ENCODE peak calls at places on chromosome 6, in seven cellular contexts. A, D, J, C, K, P and F are unnamed samples.

GRCh38 chr6:167569879-167570278 is 245.0 kb downstream of the TTLL2 start:
- DNase-seq in C (no peak), P (no peak), D (no peak), A (peak), K (no peak), J (no peak), F (no peak)

GRCh38 chr6:157380458-157380778 is 572 bp upstream of the ZDHHC14 start:
- DNase-seq in A (peak), C (no peak), D (no peak), J (no peak), P (no peak), K (no peak), F (no peak)

GRCh38 chr6:22774129-22774528 is 204.8 kb downstream of the HDGFL1 start:
- DNase-seq in K (no peak), J (no peak), P (no peak), A (no peak), C (no peak), D (no peak), F (no peak)

GRCh38 chr6:123953920-123954319 is 150.3 kb downstream of the NKAIN2 start:
- DNase-seq in P (peak), J (no peak), C (no peak), D (peak), K (no peak), A (no peak), F (no peak)

GRCh38 chr6:151118453-151119123 is 121.2 kb upstream of the AKAP12 start:
- DNase-seq in K (no peak), A (no peak), C (no peak), P (no peak), J (no peak), D (no peak), F (no peak)

GRCh38 chr6:42383421-42384208 is 68.1 kb downstream of the TRERF1 start:
- DNase-seq in A (no peak), D (no peak), P (no peak), K (no peak), J (no peak), C (no peak), F (no peak)

GRCh38 chr6:77630019-77630418 is 22.8 kb upstream of the MEI4 start:
- DNase-seq in D (no peak), J (no peak), K (no peak), A (no peak), P (no peak), C (no peak), F (no peak)

GRCh38 chr6:124434416-124434815 is 527.8 kb upstream of the RNF217 start:
- DNase-seq in D (no peak), A (no peak), C (no peak), P (no peak), K (no peak), J (no peak), F (no peak)

GRCh38 chr6:39688494-39688893 is 36.7 kb downstream of the KIF6 start:
- DNase-seq in A (no peak), C (no peak), P (peak), D (no peak), J (no peak), K (no peak), F (no peak)

GRCh38 chr6:158481612-158482473 is 78.0 kb upstream of the TMEM181 start:
- DNase-seq in A (no peak), D (no peak), P (peak), K (no peak), J (no peak), C (no peak), F (no peak)

GRCh38 chr6:36028887-36029324 is 1.3 kb downstream of the MAPK14 start:
- DNase-seq in J (peak), K (peak), D (peak), C (peak), A (peak), P (peak), F (peak)

GRCh38 chr6:30565772-30566171 is 5.5 kb upstream of the ABCF1 start:
- DNase-seq in D (no peak), K (no peak), J (no peak), A (no peak), P (no peak), C (no peak), F (no peak)

GRCh38 chr6:153024401-153025017 is 22.0 kb upstream of the MTRF1L start:
- DNase-seq in D (no peak), K (no peak), J (peak), C (no peak), A (peak), P (peak), F (peak)

GRCh38 chr6:161233986-161234620 is 39.8 kb downstream of the AGPAT4 start:
- DNase-seq in C (peak), D (peak), J (peak), K (peak), P (peak), A (peak), F (peak)

GRCh38 chr6:624979-625378 is 31.9 kb downstream of the HUS1B start:
- DNase-seq in C (no peak), K (no peak), D (no peak), A (no peak), P (no peak), J (no peak), F (no peak)

GRCh38 chr6:34339432-34339831 is 53.0 kb downstream of the NUDT3 start:
- DNase-seq in P (no peak), J (no peak), C (no peak), A (no peak), D (no peak), K (no peak), F (no peak)

GRCh38 chr6:21348462-21349195 is 244.9 kb upstream of the SOX4 start:
- DNase-seq in C (peak), A (no peak), K (peak), J (peak), P (peak), D (no peak), F (no peak)

GRCh38 chr6:130900913-130901312 is 73.7 kb downstream of the SMLR1 start:
- DNase-seq in J (peak), D (peak), K (peak), A (no peak), C (peak), P (peak), F (no peak)

GRCh38 chr6:139909992-139910391 is 535.5 kb upstream of the CITED2 start:
- DNase-seq in A (no peak), K (no peak), C (no peak), D (no peak), P (no peak), J (no peak), F (no peak)

GRCh38 chr6:144408151-144408550 is 123.0 kb downstream of the UTRN start:
- DNase-seq in P (no peak), J (peak), D (peak), A (peak), C (peak), K (peak), F (no peak)

GRCh38 chr6:75493400-75494064 is at the start of gene FILIP1:
- DNase-seq in J (peak), C (peak), P (no peak), D (peak), K (no peak), A (peak), F (no peak)

GRCh38 chr6:132275253-132275970 is 125.9 kb downstream of the MOXD1 start:
- DNase-seq in P (no peak), C (no peak), K (no peak), D (no peak), J (no peak), A (no peak), F (peak)

GRCh38 chr6:132282696-132283095 is 118.6 kb downstream of the MOXD1 start:
- DNase-seq in P (no peak), J (no peak), A (no peak), K (no peak), C (no peak), D (no peak), F (no peak)

GRCh38 chr6:132285004-132285780 is 116.1 kb downstream of the MOXD1 start:
- DNase-seq in A (no peak), P (no peak), D (no peak), J (no peak), C (no peak), K (no peak), F (no peak)

DNA sequence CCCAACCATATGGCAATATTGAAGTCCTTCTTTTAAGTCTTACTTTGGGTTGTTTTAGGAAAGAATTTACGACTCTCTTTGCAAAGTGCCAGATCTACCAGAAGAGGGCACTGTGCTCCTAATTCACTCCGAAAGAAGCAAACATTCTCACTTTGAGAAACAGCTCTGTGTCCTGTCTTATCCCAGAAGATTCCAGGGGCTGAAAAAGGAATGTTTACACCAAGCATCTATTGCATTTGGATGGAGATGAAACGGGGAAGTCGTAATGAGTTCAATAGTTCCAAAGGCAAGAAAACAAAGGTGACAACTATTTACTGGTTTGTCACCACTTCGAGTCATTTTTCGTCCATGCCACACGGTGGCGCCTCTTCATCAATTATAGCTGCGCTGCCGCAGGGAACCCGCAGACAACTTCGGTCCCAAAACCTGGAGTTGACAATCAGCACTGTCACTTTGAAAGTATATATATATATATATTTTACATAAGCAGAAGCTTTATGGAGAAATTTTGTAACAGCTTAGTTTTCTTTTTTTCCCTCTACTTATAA is 121.6 kb downstream of the MOXD1 start:
- DNase-seq in C (peak), K (peak), J (peak), A (peak), P (peak), D (peak), F (peak)
- H3K4me3 ChIP-seq in C (peak), K (peak), J (no peak), A (peak), P (peak), D (peak), F (peak)

GRCh38 chr6:149895702-149896310 is 2.1 kb downstream of the RAET1E start:
- DNase-seq in A (peak), D (peak), P (peak), C (peak), J (peak), K (peak), F (no peak)
- H3K27ac ChIP-seq in A (no peak), D (peak), P (peak), C (peak), J (peak), K (no peak), F (peak)

GRCh38 chr6:109455161-109455501 is 441 bp downstream of the MICAL1 start:
- DNase-seq in C (no peak), A (no peak), K (no peak), P (peak), J (no peak), D (no peak), F (no peak)

GRCh38 chr6:109455502-109456282 is at the start of gene MICAL1:
- DNase-seq in J (peak), D (peak), C (peak), K (peak), P (peak), A (peak), F (peak)

GRCh38 chr6:109453156-109453555 is 2.4 kb downstream of the MICAL1 start:
- DNase-seq in C (no peak), J (no peak), A (no peak), P (no peak), K (no peak), D (no peak), F (no peak)

GRCh38 chr6:109453594-109454482 is 1.7 kb downstream of the MICAL1 start:
- DNase-seq in K (peak), J (peak), P (no peak), A (no peak), D (peak), C (peak), F (no peak)

GRCh38 chr6:109454483-109455160 is 950 bp downstream of the MICAL1 start:
- DNase-seq in C (no peak), K (no peak), A (peak), D (peak), J (no peak), P (no peak), F (peak)
- H3K4me3 ChIP-seq in C (peak), K (peak), A (peak), D (peak), J (peak), P (peak), F (peak)

GRCh38 chr6:121881974-121882667 is 446.7 kb downstream of the GJA1 start:
- DNase-seq in D (no peak), K (no peak), P (peak), C (no peak), J (no peak), A (no peak), F (no peak)

GRCh38 chr6:121884056-121884455 is 448.6 kb downstream of the GJA1 start:
- DNase-seq in P (no peak), C (no peak), J (no peak), D (no peak), A (no peak), K (no peak), F (no peak)

GRCh38 chr6:121876721-121877120 is 441.3 kb downstream of the GJA1 start:
- DNase-seq in C (no peak), P (no peak), A (no peak), J (no peak), D (no peak), K (no peak), F (no peak)

GRCh38 chr6:121884621-121885020 is 449.2 kb downstream of the GJA1 start:
- DNase-seq in D (no peak), A (no peak), P (no peak), K (no peak), J (no peak), C (no peak), F (no peak)

DNA sequence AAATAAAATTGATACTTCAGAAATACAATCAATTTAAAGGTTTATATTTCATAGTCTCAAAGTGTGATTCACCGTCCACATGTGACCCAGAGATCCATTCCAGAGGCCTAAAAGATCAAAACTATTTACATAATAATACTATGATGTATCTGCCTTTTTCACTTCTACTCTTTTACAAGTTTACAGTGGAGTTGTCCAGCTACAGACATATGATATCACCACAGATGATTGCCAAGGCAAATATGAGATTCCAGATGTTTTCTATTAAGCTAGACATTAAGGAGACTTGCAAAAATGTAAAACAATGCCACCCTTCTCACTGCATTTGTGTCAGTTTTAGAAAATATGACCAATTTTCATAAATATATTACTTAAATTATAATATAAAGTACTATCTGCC is 443.7 kb downstream of the GJA1 start:
- DNase-seq in D (no peak), P (no peak), K (no peak), C (no peak), A (no peak), J (no peak), F (no peak)
- H3K27ac ChIP-seq in D (no peak), P (no peak), K (no peak), C (no peak), A (no peak), J (no peak), F (no peak)

GRCh38 chr6:28808383-28808782 is 115.4 kb downstream of the TRIM27 start:
- DNase-seq in C (no peak), A (no peak), P (no peak), K (no peak), D (no peak), J (no peak), F (no peak)
- H3K4me3 ChIP-seq in C (no peak), A (no peak), P (no peak), K (no peak), D (no peak), J (no peak), F (no peak)

DNA sequence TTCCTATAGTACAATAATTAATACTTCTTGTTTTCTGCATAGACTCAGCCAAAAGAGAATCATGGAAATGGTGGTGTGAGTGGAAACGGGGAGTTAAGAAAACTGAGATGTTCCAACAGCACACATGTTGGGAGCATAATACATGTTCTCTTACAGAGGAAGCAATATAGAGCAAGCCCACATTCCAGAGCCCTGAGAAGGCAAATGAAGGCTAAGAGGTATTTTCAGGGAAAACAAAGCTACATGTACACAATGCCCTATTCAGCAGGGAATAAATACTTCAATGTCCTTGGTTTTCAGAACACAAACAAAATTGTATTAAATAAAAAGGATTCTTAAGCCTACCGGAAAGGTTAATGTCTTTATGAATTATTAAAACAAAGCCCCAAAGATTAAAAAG is 35.1 kb upstream of the SMIM8 start:
- DNase-seq in J (no peak), C (no peak), D (no peak), A (no peak), K (no peak), P (peak), F (no peak)
- H3K27ac ChIP-seq in J (no peak), C (no peak), D (no peak), A (no peak), K (no peak), P (peak), F (no peak)

DNA sequence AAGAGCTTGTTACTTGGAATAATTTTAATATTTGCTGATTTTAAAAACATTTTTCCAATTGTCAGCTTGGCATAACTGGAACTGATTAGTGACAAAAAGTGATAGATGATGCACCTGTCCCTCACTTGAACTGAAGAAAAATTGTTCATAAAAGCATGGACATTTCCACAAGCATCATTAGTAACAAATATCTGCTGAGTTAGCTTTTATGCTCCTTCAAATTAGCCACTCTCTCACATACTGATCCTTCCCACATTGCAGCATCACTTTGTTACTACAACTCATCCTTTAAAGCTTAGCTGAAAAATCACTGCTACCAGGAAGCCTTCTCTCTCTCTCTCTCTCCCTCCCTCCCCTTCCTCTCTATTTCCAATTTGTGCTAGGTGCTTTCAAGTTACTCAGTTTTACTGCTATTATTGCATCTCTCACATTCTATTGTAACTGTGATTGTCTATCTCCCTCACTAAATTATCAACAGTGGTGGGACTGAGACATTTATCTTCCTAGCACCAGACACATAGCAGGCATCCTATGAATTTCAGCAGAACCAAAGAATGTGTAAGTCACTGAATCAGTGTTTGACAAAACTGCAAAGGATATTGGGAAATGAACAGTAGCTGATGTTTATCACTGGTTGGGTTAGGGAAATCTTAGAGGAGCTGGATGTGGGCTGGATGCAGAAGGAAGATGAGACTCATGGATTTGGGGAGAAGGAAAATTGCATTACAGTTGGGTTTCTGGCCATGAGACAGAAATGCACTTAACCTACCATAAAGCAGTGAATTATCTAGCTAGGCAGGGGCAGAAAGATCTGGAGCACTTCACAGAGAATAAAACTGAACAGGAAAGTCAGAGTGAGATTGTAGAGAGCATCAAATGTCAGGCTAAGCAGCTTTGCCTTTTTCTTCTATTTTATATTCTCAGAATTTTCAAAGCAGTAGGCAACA is 128.4 kb upstream of the PLN start:
- DNase-seq in J (no peak), P (no peak), A (no peak), C (no peak), K (no peak), D (no peak), F (no peak)
- H3K4me3 ChIP-seq in J (no peak), P (no peak), A (no peak), C (no peak), K (no peak), D (no peak), F (no peak)